ENCODE peak calls at places on chromosomes 4 and X, in five cellular contexts. B is GM12865, S is colonic mucosa, X is psoas muscle, R is dorsolateral prefrontal cortex. V is an unnamed sample.

GRCh38 chrX:6460893-6461490 is 73.9 kb downstream of the VCX3A start:
- DNase-seq in B (no peak), S (no peak), R (no peak), X (no peak), V (no peak)

GRCh38 chrX:150119323-150119722 is 181.0 kb upstream of the EOLA2 start:
- DNase-seq in X (no peak), S (no peak), B (no peak), R (no peak), V (no peak)

GRCh38 chr4:8761167-8761823 is 110.3 kb downstream of the HMX1 start:
- DNase-seq in S (no peak), X (peak; percentile 22), R (peak; percentile 19), B (no peak), V (no peak)

GRCh38 chr4:90317785-90318184 is 190.6 kb downstream of the CCSER1 start:
- DNase-seq in X (no peak), B (no peak), S (no peak), R (no peak), V (no peak)

GRCh38 chrX:115226929-115227328 is 7.0 kb downstream of the LRCH2 start:
- DNase-seq in X (no peak), R (no peak), B (peak; percentile 48), S (no peak), V (no peak)

GRCh38 chrX:120839506-120839905 is 36.2 kb downstream of the CT47B1 start:
- DNase-seq in R (no peak), B (no peak), X (no peak), S (no peak), V (no peak)

GRCh38 chrX:369563-370101 is 17.1 kb downstream of the PPP2R3B start:
- DNase-seq in X (peak; percentile 46), S (no peak), R (no peak), B (no peak), V (no peak)

GRCh38 chr4:36003051-36003450 is 241.3 kb downstream of the ARAP2 start:
- DNase-seq in X (no peak), R (no peak), S (no peak), B (no peak), V (no peak)

GRCh38 chr4:112214397-112215264 is 17.0 kb upstream of the AP1AR start:
- DNase-seq in X (no peak), B (no peak), S (no peak), R (no peak), V (no peak)

GRCh38 chrX:18348047-18348446 is 6.4 kb downstream of the SCML2 start:
- DNase-seq in X (no peak), R (no peak), S (no peak), B (no peak), V (no peak)

GRCh38 chrX:9604908-9605306 is 140.0 kb downstream of the TBL1X start:
- DNase-seq in R (no peak), X (no peak), S (no peak), B (no peak), V (no peak)

GRCh38 chr4:145492376-145492775 is 10.7 kb downstream of the SMAD1 start:
- DNase-seq in B (no peak), S (peak; percentile 37), X (no peak), R (no peak), V (no peak)

GRCh38 chrX:15151267-15152196 is 118.4 kb downstream of the ASB9 start:
- DNase-seq in X (no peak), B (peak; percentile 41), R (no peak), S (no peak), V (no peak)

GRCh38 chr4:110005461-110006056 is 92.9 kb downstream of the EGF start:
- DNase-seq in R (no peak), B (peak; percentile 75), S (no peak), X (no peak), V (peak; percentile 49)

GRCh38 chr4:142645478-142646108 is 200.5 kb downstream of the INPP4B start:
- DNase-seq in X (no peak), R (no peak), S (no peak), B (peak; percentile 26), V (peak; percentile 50)

GRCh38 chr4:76569695-76570094 is 134.7 kb downstream of the SHROOM3 start:
- DNase-seq in S (no peak), X (no peak), B (no peak), R (no peak), V (no peak)

GRCh38 chrX:148562846-148563245 is 62.4 kb downstream of the AFF2 start:
- DNase-seq in R (no peak), S (no peak), X (no peak), B (no peak), V (no peak)

GRCh38 chrX:22247169-22247568 is 25.5 kb upstream of the CBLL2 start:
- DNase-seq in X (no peak), R (no peak), B (no peak), S (no peak), V (no peak)

GRCh38 chr4:147492761-147493160 is 11.9 kb downstream of the EDNRA start:
- DNase-seq in B (peak; percentile 77), X (no peak), R (no peak), S (no peak), V (no peak)

GRCh38 chrX:154013614-154014360 is 5.9 kb downstream of the IRAK1 start:
- DNase-seq in R (no peak), S (no peak), B (peak; percentile 52), X (peak; percentile 71), V (no peak)

GRCh38 chr4:105192474-105192873 is 45.8 kb downstream of the TET2 start:
- DNase-seq in X (no peak), R (no peak), S (no peak), B (no peak), V (no peak)

GRCh38 chrX:26586570-26586969 is 370.6 kb downstream of the MAGEB5 start:
- DNase-seq in B (no peak), X (no peak), S (no peak), R (no peak), V (no peak)

GRCh38 chrX:119201570-119201969 is 34.5 kb upstream of the PGRMC1 start:
- DNase-seq in S (no peak), X (no peak), R (no peak), B (no peak), V (no peak)

GRCh38 chrX:24380273-24381036 is 20.0 kb downstream of the SUPT20HL1 start:
- DNase-seq in S (no peak), X (no peak), B (no peak), R (no peak), V (no peak)

GRCh38 chr4:108480881-108481280 is 139.5 kb upstream of the RPL34 start:
- DNase-seq in B (no peak), R (no peak), S (no peak), X (no peak), V (no peak)

GRCh38 chr4:99640676-99641075 is 17.0 kb downstream of the C4orf54 start:
- DNase-seq in S (no peak), X (no peak), R (no peak), B (no peak), V (no peak)

GRCh38 chrX:132119821-132120220 is 8.0 kb downstream of the FRMD7 start:
- DNase-seq in B (no peak), S (no peak), R (no peak), X (no peak), V (no peak)

GRCh38 chr4:16226816-16227461 is 668 bp upstream of the TAPT1 start:
- DNase-seq in S (peak; percentile 73), X (peak; percentile 87), R (peak; percentile 41), B (peak; percentile 61), V (no peak)

GRCh38 chr4:4350909-4351308 is 36.0 kb upstream of the NSG1 start:
- DNase-seq in R (no peak), S (no peak), X (no peak), B (no peak), V (no peak)

GRCh38 chr4:158865520-158866177 is 96.8 kb downstream of the FNIP2 start:
- DNase-seq in B (peak; percentile 40), X (no peak), S (no peak), R (no peak), V (no peak)

GRCh38 chr4:139988863-139989765 is 164.9 kb downstream of the MAML3 start:
- DNase-seq in S (no peak), B (no peak), R (peak; percentile 66), X (no peak), V (no peak)

GRCh38 chrX:17563515-17563914 is 173.8 kb upstream of the SCML1 start:
- DNase-seq in X (no peak), R (no peak), S (no peak), B (no peak), V (no peak)

GRCh38 chrX:1249101-1249887 is 19.3 kb upstream of the CSF2RA start:
- DNase-seq in S (peak; percentile 36), B (peak; percentile 54), X (peak; percentile 73), R (peak; percentile 33), V (peak; percentile 80)

GRCh38 chrX:11290673-11291072 is 2.5 kb upstream of the AMELX start:
- DNase-seq in R (no peak), B (peak; percentile 57), S (no peak), X (no peak), V (no peak)

GRCh38 chr4:47642985-47643745 is 158.1 kb downstream of the ATP10D start:
- DNase-seq in R (peak; percentile 30), S (no peak), X (no peak), B (no peak), V (no peak)

GRCh38 chr4:47646372-47646771 is 161.3 kb downstream of the ATP10D start:
- DNase-seq in R (no peak), S (no peak), X (no peak), B (no peak), V (no peak)

GRCh38 chr4:47640911-47641310 is 155.8 kb downstream of the ATP10D start:
- DNase-seq in X (no peak), B (no peak), S (no peak), R (no peak), V (no peak)

GRCh38 chr4:47641755-47642154 is 156.7 kb downstream of the ATP10D start:
- DNase-seq in B (no peak), X (no peak), S (no peak), R (no peak), V (no peak)

GRCh38 chr4:47643845-47644244 is 158.8 kb downstream of the ATP10D start:
- DNase-seq in B (no peak), R (no peak), X (no peak), S (no peak), V (no peak)
- H3K4me3 ChIP-seq in B (no peak overlapping the region), R (no peak overlapping the region), X (no peak overlapping the region), S (no peak overlapping the region), V (no peak overlapping the region)

DNA sequence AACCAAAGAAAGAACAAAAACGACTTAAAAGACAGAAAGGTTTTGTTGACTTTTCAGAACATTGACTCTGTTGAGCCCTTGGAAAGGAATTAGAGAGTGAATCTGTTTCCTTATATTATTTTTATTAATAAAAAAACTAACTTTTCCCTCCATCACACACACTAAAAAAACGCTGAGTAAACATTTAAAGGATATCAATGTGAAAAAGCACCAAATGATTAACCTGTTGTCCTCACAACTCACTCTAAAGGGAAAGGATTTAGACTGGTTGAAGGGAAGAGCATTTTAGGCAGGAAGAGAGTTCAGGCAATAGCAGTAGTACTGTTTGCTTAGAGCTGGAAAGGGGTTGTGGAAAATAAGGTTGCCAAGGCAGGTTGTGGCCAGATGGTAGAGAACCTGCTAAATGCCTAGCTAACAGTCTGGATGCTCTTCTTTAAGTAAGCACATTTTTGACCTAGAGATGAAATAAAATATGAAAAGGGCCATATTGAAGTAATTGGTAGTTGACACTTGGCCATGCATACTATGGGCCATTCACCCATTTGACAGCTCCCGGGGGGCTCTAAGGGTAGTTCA is 98.0 kb upstream of the NDP start:
- DNase-seq in R (no peak), S (no peak), X (no peak), B (no peak), V (no peak)
- H3K4me3 ChIP-seq in R (no peak overlapping the region), S (no peak overlapping the region), X (no peak overlapping the region), B (no peak overlapping the region), V (no peak overlapping the region)

GRCh38 chr4:85408326-85408725 is 66.6 kb upstream of the ARHGAP24 start:
- DNase-seq in B (no peak), X (no peak), S (no peak), R (no peak), V (no peak)
- H3K4me3 ChIP-seq in B (no peak overlapping the region), X (no peak overlapping the region), S (no peak overlapping the region), R (no peak overlapping the region), V (no peak overlapping the region)

GRCh38 chr4:2489841-2490552 is 21.1 kb downstream of the RNF4 start:
- DNase-seq in R (no peak), B (no peak), S (no peak), X (no peak), V (no peak)
- H3K4me3 ChIP-seq in R (no peak overlapping the region), B (no peak overlapping the region), S (no peak overlapping the region), X (no peak overlapping the region), V (no peak overlapping the region)